ENCODE peak calls at places on chromosome 1, in six cellular contexts. One of them, this sample, is unnamed.

GRCh38 chr1:17502326-17502778 is 37.1 kb upstream of the ARHGEF10L start:
- DNase-seq in transverse colon: peak
- DNase-seq in iris pigment epithelial cell: peak
- DNase-seq in cardiac fibroblast: peak
- DNase-seq in heart left ventricle: peak
- DNase-seq in heart right ventricle: peak
- DNase-seq in this sample: peak

GRCh38 chr1:165129568-165130164 is 226.8 kb downstream of the LMX1A start:
- DNase-seq in transverse colon: peak
- DNase-seq in iris pigment epithelial cell: peak
- DNase-seq in cardiac fibroblast: peak
- DNase-seq in heart left ventricle: peak
- DNase-seq in heart right ventricle: peak
- DNase-seq in this sample: no peak

GRCh38 chr1:203624341-203624712 is 2.3 kb upstream of the ATP2B4 start:
- DNase-seq in transverse colon: no peak
- DNase-seq in iris pigment epithelial cell: no peak
- DNase-seq in cardiac fibroblast: no peak
- DNase-seq in heart left ventricle: no peak
- DNase-seq in heart right ventricle: no peak
- DNase-seq in this sample: no peak

GRCh38 chr1:29639741-29640427 is 403.6 kb downstream of the PTPRU start:
- DNase-seq in transverse colon: no peak
- DNase-seq in iris pigment epithelial cell: peak
- DNase-seq in cardiac fibroblast: peak
- DNase-seq in heart left ventricle: no peak
- DNase-seq in heart right ventricle: no peak
- DNase-seq in this sample: no peak

GRCh38 chr1:11648732-11649158 is 5.5 kb downstream of the FBXO2 start:
- DNase-seq in transverse colon: peak
- DNase-seq in iris pigment epithelial cell: no peak
- DNase-seq in cardiac fibroblast: no peak
- DNase-seq in heart left ventricle: no peak
- DNase-seq in heart right ventricle: no peak
- DNase-seq in this sample: peak

GRCh38 chr1:17829579-17829978 is 74.4 kb downstream of the ACTL8 start:
- DNase-seq in transverse colon: no peak
- DNase-seq in iris pigment epithelial cell: no peak
- DNase-seq in cardiac fibroblast: no peak
- DNase-seq in heart left ventricle: peak
- DNase-seq in heart right ventricle: peak
- DNase-seq in this sample: no peak

GRCh38 chr1:2574350-2574749 is 12.2 kb upstream of the PRXL2B start:
- DNase-seq in transverse colon: no peak
- DNase-seq in iris pigment epithelial cell: no peak
- DNase-seq in cardiac fibroblast: peak
- DNase-seq in heart left ventricle: no peak
- DNase-seq in heart right ventricle: no peak
- DNase-seq in this sample: no peak

GRCh38 chr1:162822391-162823200 is 32.1 kb downstream of the HSD17B7 start:
- DNase-seq in transverse colon: peak
- DNase-seq in iris pigment epithelial cell: no peak
- DNase-seq in cardiac fibroblast: no peak
- DNase-seq in heart left ventricle: no peak
- DNase-seq in heart right ventricle: no peak
- DNase-seq in this sample: peak

This sample was measured in left colon.